ENCODE peak calls at places on chromosomes 2 and 18, in seven cellular contexts. E, T, N, M, Z, B and P are unnamed samples.

GRCh38 chr2:6423944-6424343 is 441.8 kb downstream of the CMPK2 start:
- DNase-seq in Z (no peak), E (peak), N (no peak), M (no peak), B (no peak), T (no peak), P (peak)

GRCh38 chr2:75788154-75788553 is 77.4 kb upstream of the GCFC2 start:
- DNase-seq in B (no peak), T (no peak), Z (no peak), M (no peak), N (no peak), E (no peak), P (no peak)

GRCh38 chr2:159939946-159940345 is 122.5 kb downstream of the PLA2R1 start:
- DNase-seq in N (no peak), E (peak), T (no peak), B (no peak), M (peak), Z (no peak), P (peak)

GRCh38 chr2:216477283-216478035 is 21.2 kb upstream of the RPL37A start:
- DNase-seq in T (no peak), N (no peak), M (no peak), Z (no peak), E (peak), B (no peak), P (peak)

GRCh38 chr18:58140366-58141325 is 96.6 kb downstream of the NEDD4L start:
- DNase-seq in E (no peak), M (no peak), N (no peak), B (no peak), T (peak), Z (no peak), P (no peak)

GRCh38 chr2:241768850-241769249 is 7.8 kb upstream of the GAL3ST2 start:
- DNase-seq in Z (no peak), E (no peak), M (no peak), T (peak), B (peak), N (no peak), P (no peak)

GRCh38 chr2:86042256-86043168 is 63.2 kb downstream of the POLR1A start:
- DNase-seq in N (no peak), E (no peak), Z (no peak), T (peak), M (no peak), B (no peak), P (no peak)

GRCh38 chr2:180927030-180927686 is 53.2 kb upstream of the UBE2E3 start:
- DNase-seq in T (no peak), E (peak), N (no peak), B (no peak), M (no peak), Z (no peak), P (no peak)

GRCh38 chr18:5747678-5748077 is 147.6 kb downstream of the TMEM200C start:
- DNase-seq in Z (no peak), N (no peak), B (no peak), T (no peak), M (no peak), E (no peak), P (no peak)

GRCh38 chr2:148493822-148494563 is 150.6 kb upstream of the EPC2 start:
- DNase-seq in Z (no peak), M (no peak), E (no peak), N (no peak), T (no peak), B (no peak), P (peak)

GRCh38 chr2:218850796-218851195 is 8.8 kb upstream of the WNT6 start:
- DNase-seq in Z (no peak), M (no peak), T (no peak), B (peak), E (no peak), N (no peak), P (no peak)

GRCh38 chr18:76557026-76557575 is 62.1 kb upstream of the ZNF516 start:
- DNase-seq in M (no peak), E (peak), N (no peak), Z (no peak), B (no peak), T (no peak), P (no peak)

GRCh38 chr2:54560146-54560881 is 104.2 kb downstream of the SPTBN1 start:
- DNase-seq in N (peak), Z (peak), T (peak), E (peak), M (no peak), B (peak), P (peak)

GRCh38 chr2:166539340-166540162 is 45.5 kb upstream of the SCN7A start:
- DNase-seq in N (no peak), M (peak), Z (no peak), B (no peak), E (peak), T (no peak), P (peak)

GRCh38 chr2:78423631-78424030 is 601.9 kb upstream of the REG3G start:
- DNase-seq in T (no peak), N (no peak), B (no peak), Z (no peak), M (no peak), E (no peak), P (no peak)

GRCh38 chr2:231464576-231465540 is 574 bp upstream of the NCL start:
- DNase-seq in Z (peak), N (peak), M (no peak), E (no peak), B (peak), T (peak), P (peak)

GRCh38 chr2:225889452-225889851 is 489.9 kb downstream of the NYAP2 start:
- DNase-seq in N (no peak), B (no peak), Z (peak), T (no peak), M (no peak), E (peak), P (peak)

GRCh38 chr2:85651097-85651496 is 16.9 kb downstream of the SFTPB start:
- DNase-seq in B (no peak), Z (no peak), N (no peak), E (no peak), T (no peak), M (no peak), P (no peak)

GRCh38 chr18:46704816-46705215 is 47.8 kb upstream of the LOXHD1 start:
- DNase-seq in Z (no peak), M (no peak), E (no peak), N (no peak), B (no peak), T (no peak), P (no peak)

GRCh38 chr2:172270278-172271079 is 156.9 kb upstream of the ITGA6 start:
- DNase-seq in M (no peak), T (no peak), E (peak), B (no peak), N (peak), Z (no peak), P (no peak)

GRCh38 chr2:46924608-46925007 is 9.0 kb upstream of the MCFD2 start:
- DNase-seq in N (no peak), T (peak), B (no peak), M (no peak), E (no peak), Z (no peak), P (no peak)

GRCh38 chr2:240480834-240481623 is 45.6 kb downstream of the GPC1 start:
- DNase-seq in M (no peak), Z (no peak), N (no peak), E (no peak), B (peak), T (peak), P (no peak)

GRCh38 chr2:96549967-96550786 is 13.6 kb downstream of the ARID5A start:
- DNase-seq in B (peak), M (no peak), N (no peak), Z (no peak), E (no peak), T (peak), P (no peak)
- TF ChIP-seq POLR2A in B (no peak), M (peak), N (no peak), Z (no peak), E (no peak), T (no peak), P (no peak)

GRCh38 chr18:1057367-1057766 is 152.7 kb downstream of the ADCYAP1 start:
- DNase-seq in B (no peak), E (no peak), Z (no peak), T (no peak), M (no peak), N (no peak), P (no peak)

GRCh38 chr18:1062592-1062991 is 157.9 kb downstream of the ADCYAP1 start:
- DNase-seq in B (no peak), N (no peak), T (no peak), Z (no peak), E (no peak), M (no peak), P (no peak)
- TF ChIP-seq CTCF in B (no peak), N (no peak), T (no peak), Z (no peak), E (no peak), M (no peak), P (peak)

GRCh38 chr18:25810736-25811135 is 279.7 kb downstream of the SS18 start:
- DNase-seq in N (no peak), E (no peak), T (no peak), B (no peak), M (no peak), Z (no peak), P (no peak)
- TF ChIP-seq POLR2A in N (no peak), E (no peak), T (no peak), B (no peak), M (no peak), Z (no peak), P (no peak)

GRCh38 chr2:68837164-68837860 is 33.9 kb downstream of the BMP10 start:
- DNase-seq in N (peak), E (peak), M (peak), Z (peak), T (peak), B (peak), P (peak)
- TF ChIP-seq CTCF in N (peak), E (peak), M (peak), Z (peak), T (no peak), B (peak), P (peak)

GRCh38 chr18:48641981-48642380 is 103.2 kb downstream of the CTIF start:
- DNase-seq in B (no peak), N (no peak), T (no peak), M (no peak), Z (peak), E (peak), P (no peak)
- TF ChIP-seq POLR2A in B (no peak), N (no peak), T (no peak), M (no peak), Z (no peak), E (no peak), P (no peak)

DNA sequence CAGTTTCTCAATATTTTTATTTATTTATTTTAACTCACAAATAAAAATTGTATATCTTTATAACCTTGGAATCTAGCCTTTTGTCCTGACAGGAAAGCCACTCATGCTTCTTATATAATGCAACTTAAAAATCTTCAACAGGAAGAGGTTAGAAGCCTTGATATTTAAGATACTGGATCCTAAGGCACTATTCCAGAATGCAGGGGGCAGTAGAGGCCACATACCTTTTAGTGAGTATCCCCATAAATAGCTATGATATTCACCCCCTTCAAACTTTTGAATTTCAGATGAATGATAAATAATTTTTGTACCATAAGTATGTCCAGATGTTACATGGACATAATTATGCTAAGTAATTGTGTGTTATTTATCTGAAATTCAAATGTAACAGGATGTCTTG is 592.7 kb upstream of the VRK2 start:
- DNase-seq in M (no peak), E (no peak), B (no peak), N (no peak), T (no peak), Z (no peak), P (no peak)
- TF ChIP-seq CTCF in M (no peak), E (no peak), B (no peak), N (no peak), T (no peak), Z (no peak), P (peak)

GRCh38 chr2:15069149-15069548 is 436.6 kb downstream of the LRATD1 start:
- DNase-seq in M (no peak), N (no peak), T (no peak), E (peak), B (no peak), Z (no peak), P (no peak)

GRCh38 chr2:15074319-15074718 is 441.8 kb downstream of the LRATD1 start:
- DNase-seq in N (no peak), E (no peak), M (no peak), B (no peak), Z (no peak), T (no peak), P (no peak)

GRCh38 chr2:15073639-15074038 is 441.1 kb downstream of the LRATD1 start:
- DNase-seq in M (no peak), B (no peak), Z (no peak), E (no peak), N (no peak), T (no peak), P (no peak)

GRCh38 chr2:15074751-15075700 is 442.5 kb downstream of the LRATD1 start:
- DNase-seq in N (no peak), E (no peak), T (no peak), M (no peak), Z (no peak), B (no peak), P (no peak)

GRCh38 chr2:15072836-15073235 is 440.3 kb downstream of the LRATD1 start:
- DNase-seq in Z (no peak), E (no peak), T (no peak), N (no peak), M (no peak), B (no peak), P (no peak)
- TF ChIP-seq POLR2A in Z (no peak), E (no peak), T (no peak), N (no peak), M (no peak), B (no peak), P (no peak)